ENCODE peak calls at places on chromosome 9, in six cellular contexts. One of them, this sample, is unnamed.

GRCh38 chr9:96158909-96159575 is 142.9 kb downstream of the HSD17B3 start:
- DNase-seq in right lobe of liver: no peak
- DNase-seq in left ventricle myocardium inferior: no peak
- DNase-seq in PC-3: peak; percentile 9
- DNase-seq in heart left ventricle: no peak
- DNase-seq in cardiac muscle cell: no peak
- DNase-seq in this sample: no peak

GRCh38 chr9:111648066-111648465 is 13.3 kb upstream of the GNG10 start:
- DNase-seq in right lobe of liver: no peak
- DNase-seq in left ventricle myocardium inferior: no peak
- DNase-seq in PC-3: no peak
- DNase-seq in heart left ventricle: no peak
- DNase-seq in cardiac muscle cell: peak; percentile 25
- DNase-seq in this sample: no peak

GRCh38 chr9:127931092-127931881 is 710 bp upstream of the PIP5KL1 start:
- DNase-seq in right lobe of liver: no peak
- DNase-seq in left ventricle myocardium inferior: no peak
- DNase-seq in PC-3: peak; percentile 22
- DNase-seq in heart left ventricle: no peak
- DNase-seq in cardiac muscle cell: peak; percentile 74
- DNase-seq in this sample: peak; percentile 79

GRCh38 chr9:137394866-137395665 is 27.9 kb downstream of the EXD3 start:
- DNase-seq in right lobe of liver: no peak
- DNase-seq in left ventricle myocardium inferior: no peak
- DNase-seq in PC-3: no peak
- DNase-seq in heart left ventricle: no peak
- DNase-seq in cardiac muscle cell: no peak
- DNase-seq in this sample: no peak

GRCh38 chr9:5425006-5425628 is 12.6 kb downstream of the PLGRKT start:
- DNase-seq in right lobe of liver: no peak
- DNase-seq in left ventricle myocardium inferior: no peak
- DNase-seq in PC-3: peak; percentile 63
- DNase-seq in heart left ventricle: no peak
- DNase-seq in cardiac muscle cell: peak; percentile 27
- DNase-seq in this sample: no peak

GRCh38 chr9:98764351-98764750 is 32.0 kb downstream of the ANKS6 start:
- DNase-seq in right lobe of liver: no peak
- DNase-seq in left ventricle myocardium inferior: no peak
- DNase-seq in PC-3: peak; percentile 13
- DNase-seq in heart left ventricle: no peak
- DNase-seq in cardiac muscle cell: no peak
- DNase-seq in this sample: no peak

GRCh38 chr9:130956636-130957450 is 17.8 kb upstream of the FIBCD1 start:
- DNase-seq in right lobe of liver: no peak
- DNase-seq in left ventricle myocardium inferior: no peak
- DNase-seq in PC-3: no peak
- DNase-seq in heart left ventricle: no peak
- DNase-seq in cardiac muscle cell: no peak
- DNase-seq in this sample: no peak

GRCh38 chr9:32764139-32764538 is 19.2 kb upstream of the TMEM215 start:
- DNase-seq in right lobe of liver: no peak
- DNase-seq in left ventricle myocardium inferior: no peak
- DNase-seq in PC-3: no peak
- DNase-seq in heart left ventricle: no peak
- DNase-seq in cardiac muscle cell: no peak
- DNase-seq in this sample: no peak

GRCh38 chr9:130639119-130639485 is 25.3 kb upstream of the PRDM12 start:
- DNase-seq in right lobe of liver: no peak
- DNase-seq in left ventricle myocardium inferior: no peak
- DNase-seq in PC-3: no peak
- DNase-seq in heart left ventricle: no peak
- DNase-seq in cardiac muscle cell: no peak
- DNase-seq in this sample: no peak

GRCh38 chr9:84839538-84839937 is 170.0 kb downstream of the NTRK2 start:
- DNase-seq in right lobe of liver: no peak
- DNase-seq in left ventricle myocardium inferior: no peak
- DNase-seq in PC-3: no peak
- DNase-seq in heart left ventricle: no peak
- DNase-seq in cardiac muscle cell: peak; percentile 22
- DNase-seq in this sample: no peak

GRCh38 chr9:137534256-137535119 is 15.7 kb downstream of the PNPLA7 start:
- DNase-seq in right lobe of liver: no peak
- DNase-seq in left ventricle myocardium inferior: no peak
- DNase-seq in PC-3: peak; percentile 79
- DNase-seq in heart left ventricle: no peak
- DNase-seq in cardiac muscle cell: peak; percentile 75
- DNase-seq in this sample: peak; percentile 47

GRCh38 chr9:128555180-128555721 is 2.9 kb downstream of the SPTAN1 start:
- DNase-seq in right lobe of liver: peak; percentile 48
- DNase-seq in left ventricle myocardium inferior: no peak
- DNase-seq in PC-3: peak; percentile 82
- DNase-seq in heart left ventricle: no peak
- DNase-seq in cardiac muscle cell: peak; percentile 84
- DNase-seq in this sample: peak; percentile 39

GRCh38 chr9:132514011-132514744 is 68.2 kb upstream of the BARHL1 start:
- DNase-seq in right lobe of liver: no peak
- DNase-seq in left ventricle myocardium inferior: no peak
- DNase-seq in PC-3: no peak
- DNase-seq in heart left ventricle: no peak
- DNase-seq in cardiac muscle cell: no peak
- DNase-seq in this sample: no peak

GRCh38 chr9:14530301-14530700 is 162.9 kb downstream of the ZDHHC21 start:
- DNase-seq in right lobe of liver: no peak
- DNase-seq in left ventricle myocardium inferior: no peak
- DNase-seq in PC-3: no peak
- DNase-seq in heart left ventricle: no peak
- DNase-seq in cardiac muscle cell: no peak
- DNase-seq in this sample: no peak

GRCh38 chr9:81472701-81473100 is 216.6 kb downstream of the TLE1 start:
- DNase-seq in right lobe of liver: no peak
- DNase-seq in left ventricle myocardium inferior: no peak
- DNase-seq in PC-3: no peak
- DNase-seq in heart left ventricle: no peak
- DNase-seq in cardiac muscle cell: no peak
- DNase-seq in this sample: no peak

GRCh38 chr9:113692264-113692663 is 183.8 kb upstream of the ZNF618 start:
- DNase-seq in right lobe of liver: no peak
- DNase-seq in left ventricle myocardium inferior: no peak
- DNase-seq in PC-3: no peak
- DNase-seq in heart left ventricle: no peak
- DNase-seq in cardiac muscle cell: no peak
- DNase-seq in this sample: no peak

GRCh38 chr9:27787941-27788340 is 214.7 kb upstream of the C9orf72 start:
- DNase-seq in right lobe of liver: no peak
- DNase-seq in left ventricle myocardium inferior: no peak
- DNase-seq in PC-3: peak; percentile 33
- DNase-seq in heart left ventricle: no peak
- DNase-seq in cardiac muscle cell: peak; percentile 50
- DNase-seq in this sample: no peak

GRCh38 chr9:126859111-126859510 is 1.3 kb upstream of the ZBTB34 start:
- DNase-seq in right lobe of liver: no peak
- DNase-seq in left ventricle myocardium inferior: no peak
- DNase-seq in PC-3: no peak
- DNase-seq in heart left ventricle: no peak
- DNase-seq in cardiac muscle cell: no peak
- DNase-seq in this sample: no peak

GRCh38 chr9:129322641-129323375 is 144.7 kb upstream of the IER5L start:
- DNase-seq in right lobe of liver: peak; percentile 39
- DNase-seq in left ventricle myocardium inferior: no peak
- DNase-seq in PC-3: no peak
- DNase-seq in heart left ventricle: no peak
- DNase-seq in cardiac muscle cell: no peak
- DNase-seq in this sample: no peak

GRCh38 chr9:90645721-90646120 is 3.1 kb upstream of the DIRAS2 start:
- DNase-seq in right lobe of liver: no peak
- DNase-seq in left ventricle myocardium inferior: no peak
- DNase-seq in PC-3: no peak
- DNase-seq in heart left ventricle: no peak
- DNase-seq in cardiac muscle cell: no peak
- DNase-seq in this sample: no peak

GRCh38 chr9:94865599-94866456 is 139.3 kb downstream of the AOPEP start:
- DNase-seq in right lobe of liver: no peak
- DNase-seq in left ventricle myocardium inferior: peak; percentile 37
- DNase-seq in PC-3: no peak
- DNase-seq in heart left ventricle: peak; percentile 52
- DNase-seq in cardiac muscle cell: no peak
- DNase-seq in this sample: no peak

GRCh38 chr9:12464910-12465512 is 228.2 kb upstream of the TYRP1 start:
- DNase-seq in right lobe of liver: no peak
- DNase-seq in left ventricle myocardium inferior: no peak
- DNase-seq in PC-3: peak; percentile 46
- DNase-seq in heart left ventricle: no peak
- DNase-seq in cardiac muscle cell: peak; percentile 40
- DNase-seq in this sample: no peak

GRCh38 chr9:22654833-22655232 is 208.2 kb downstream of the DMRTA1 start:
- DNase-seq in right lobe of liver: no peak
- DNase-seq in left ventricle myocardium inferior: no peak
- DNase-seq in PC-3: no peak
- DNase-seq in heart left ventricle: no peak
- DNase-seq in cardiac muscle cell: no peak
- DNase-seq in this sample: no peak

GRCh38 chr9:136808075-136808780 is 480 bp downstream of the RABL6 start:
- DNase-seq in right lobe of liver: no peak
- DNase-seq in left ventricle myocardium inferior: peak; percentile 16
- DNase-seq in PC-3: no peak
- DNase-seq in heart left ventricle: peak; percentile 50
- DNase-seq in cardiac muscle cell: no peak
- DNase-seq in this sample: no peak

GRCh38 chr9:100366121-100366520 is 13.4 kb upstream of the TEX10 start:
- DNase-seq in right lobe of liver: no peak
- DNase-seq in left ventricle myocardium inferior: no peak
- DNase-seq in PC-3: no peak
- DNase-seq in heart left ventricle: no peak
- DNase-seq in cardiac muscle cell: no peak
- DNase-seq in this sample: no peak

GRCh38 chr9:97518909-97519307 is 17.4 kb downstream of the TMOD1 start:
- DNase-seq in right lobe of liver: no peak
- DNase-seq in left ventricle myocardium inferior: no peak
- DNase-seq in PC-3: peak; percentile 80
- DNase-seq in heart left ventricle: no peak
- DNase-seq in cardiac muscle cell: peak; percentile 15
- DNase-seq in this sample: peak; percentile 46

GRCh38 chr9:20593551-20593950 is 28.7 kb downstream of the MLLT3 start:
- DNase-seq in right lobe of liver: no peak
- DNase-seq in left ventricle myocardium inferior: no peak
- DNase-seq in PC-3: no peak
- DNase-seq in heart left ventricle: no peak
- DNase-seq in cardiac muscle cell: peak; percentile 69
- DNase-seq in this sample: no peak

GRCh38 chr9:134663084-134663483 is 21.5 kb downstream of the COL5A1 start:
- DNase-seq in right lobe of liver: no peak
- DNase-seq in left ventricle myocardium inferior: peak; percentile 10
- DNase-seq in PC-3: no peak
- DNase-seq in heart left ventricle: no peak
- DNase-seq in cardiac muscle cell: no peak
- DNase-seq in this sample: no peak

DNA sequence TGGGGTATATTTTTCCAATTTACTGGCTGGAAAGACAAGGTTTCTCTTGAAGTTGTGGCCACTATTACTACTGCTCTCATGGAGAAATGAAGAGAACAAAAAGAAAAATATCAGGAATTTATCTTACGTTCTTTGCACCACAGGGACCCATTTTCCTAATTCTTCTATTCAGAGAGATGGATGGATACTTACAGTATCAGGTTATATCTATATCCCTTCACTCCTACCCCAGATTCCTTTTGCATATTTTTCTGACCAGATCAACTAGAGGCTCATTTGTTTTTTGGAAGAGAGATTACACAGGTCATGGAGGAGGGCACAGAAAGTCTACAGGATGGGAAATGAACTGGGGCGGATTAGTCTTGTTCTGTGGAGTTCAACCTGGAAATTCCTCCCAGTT is 277.2 kb upstream of the VLDLR start:
- DNase-seq in right lobe of liver: no peak
- DNase-seq in left ventricle myocardium inferior: no peak
- DNase-seq in PC-3: no peak
- DNase-seq in heart left ventricle: no peak
- DNase-seq in cardiac muscle cell: no peak
- DNase-seq in this sample: no peak
- H3K27ac ChIP-seq in right lobe of liver: no peak overlapping the region
- H3K27ac ChIP-seq in left ventricle myocardium inferior: no peak overlapping the region
- H3K27ac ChIP-seq in PC-3: no peak overlapping the region
- H3K27ac ChIP-seq in heart left ventricle: no peak overlapping the region
- H3K27ac ChIP-seq in cardiac muscle cell: no peak overlapping the region
- H3K27ac ChIP-seq in this sample: no peak overlapping the region

GRCh38 chr9:83538890-83539238 is 663 bp upstream of the FRMD3 start:
- DNase-seq in right lobe of liver: no peak
- DNase-seq in left ventricle myocardium inferior: no peak
- DNase-seq in PC-3: no peak
- DNase-seq in heart left ventricle: no peak
- DNase-seq in cardiac muscle cell: no peak
- DNase-seq in this sample: no peak
- H3K4me3 ChIP-seq in right lobe of liver: peak overlapping the region; percentile 64
- H3K4me3 ChIP-seq in left ventricle myocardium inferior: peak overlapping the region; percentile 90
- H3K4me3 ChIP-seq in PC-3: peak overlapping the region; percentile 82
- H3K4me3 ChIP-seq in heart left ventricle: peak overlapping the region; percentile 79
- H3K4me3 ChIP-seq in cardiac muscle cell: peak overlapping the region; percentile 47
- H3K4me3 ChIP-seq in this sample: no peak overlapping the region

GRCh38 chr9:93650448-93650847 is 74.1 kb downstream of the PHF2 start:
- DNase-seq in right lobe of liver: peak; percentile 39
- DNase-seq in left ventricle myocardium inferior: peak; percentile 12
- DNase-seq in PC-3: no peak
- DNase-seq in heart left ventricle: no peak
- DNase-seq in cardiac muscle cell: no peak
- DNase-seq in this sample: no peak
- H3K36me3 ChIP-seq in right lobe of liver: peaks cover 5% of the 10 kb centered on the region
- H3K36me3 ChIP-seq in left ventricle myocardium inferior: peaks cover 85% of the 10 kb centered on the region
- H3K36me3 ChIP-seq in PC-3: peaks cover 2% of the 10 kb centered on the region
- H3K36me3 ChIP-seq in heart left ventricle: peaks cover 10% of the 10 kb centered on the region
- H3K36me3 ChIP-seq in cardiac muscle cell: peaks cover 14% of the 10 kb centered on the region
- H3K36me3 ChIP-seq in this sample: peaks cover 5% of the 10 kb centered on the region

DNA sequence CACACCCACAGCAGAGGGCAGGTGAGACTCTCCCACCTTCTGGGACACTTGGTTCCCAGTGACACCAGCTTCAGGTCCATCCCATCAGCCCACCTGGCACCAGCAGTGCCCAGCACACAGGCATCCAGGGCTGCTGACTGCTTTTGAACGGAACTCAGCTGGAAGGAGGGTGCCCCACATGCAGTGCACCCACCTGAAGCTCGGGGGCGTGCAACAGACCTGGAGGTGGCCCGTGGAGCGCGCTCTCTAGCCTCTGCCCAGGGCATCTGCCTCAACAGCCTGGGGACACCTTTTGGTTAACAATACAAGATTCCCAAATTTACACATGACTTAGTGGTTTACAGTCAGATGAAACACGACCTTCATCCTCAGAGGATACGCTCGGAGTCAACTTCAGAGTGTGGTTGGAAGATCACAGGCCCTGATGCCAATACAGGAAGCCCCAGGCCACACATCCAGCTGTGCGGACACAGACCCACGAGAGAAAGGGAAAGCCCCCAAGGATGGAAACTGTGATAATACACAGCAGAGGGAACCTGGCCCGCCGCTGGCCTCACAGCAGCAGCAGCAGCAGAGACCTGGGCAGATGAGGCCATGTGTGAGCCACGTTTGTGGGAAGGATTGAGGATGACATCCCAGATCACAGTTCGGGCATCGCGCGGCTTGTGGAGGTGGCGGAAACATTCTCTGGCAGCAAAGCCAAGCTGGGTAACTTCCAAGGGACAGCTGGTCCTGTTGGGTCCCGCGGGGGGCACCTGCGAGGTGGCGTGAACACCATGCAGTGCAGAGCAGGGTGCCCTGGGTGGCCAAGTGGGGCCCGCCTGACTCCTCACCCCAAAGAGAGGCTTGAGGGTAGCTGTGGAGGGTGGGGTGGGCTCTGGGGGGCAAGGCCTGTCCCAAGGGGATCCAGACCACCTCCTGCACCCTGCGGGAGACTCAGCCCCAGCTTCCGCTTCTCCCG is 64.0 kb downstream of the SECISBP2 start:
- DNase-seq in right lobe of liver: no peak
- DNase-seq in left ventricle myocardium inferior: no peak
- DNase-seq in PC-3: no peak
- DNase-seq in heart left ventricle: no peak
- DNase-seq in cardiac muscle cell: no peak
- DNase-seq in this sample: no peak
- H3K27ac ChIP-seq in right lobe of liver: no peak overlapping the region
- H3K27ac ChIP-seq in left ventricle myocardium inferior: no peak overlapping the region
- H3K27ac ChIP-seq in PC-3: no peak overlapping the region
- H3K27ac ChIP-seq in heart left ventricle: no peak overlapping the region
- H3K27ac ChIP-seq in cardiac muscle cell: no peak overlapping the region
- H3K27ac ChIP-seq in this sample: no peak overlapping the region

This sample was measured in lung.